ENCODE peak calls at places on chromosomes 12 and 14, in seven cellular contexts. One of them, this sample, is unnamed.

GRCh38 chr14:77041837-77042557 is 13.5 kb upstream of the IRF2BPL start:
- DNase-seq in breast epithelium: no peak
- DNase-seq in A549: no peak
- DNase-seq in Peyer's patch: peak; percentile 66
- DNase-seq in HCT116: no peak
- DNase-seq in pancreas: peak; percentile 63
- DNase-seq in fibroblast of lung: peak; percentile 98
- DNase-seq in this sample: no peak

GRCh38 chr12:18723752-18724151 is 14.1 kb downstream of the PLCZ1 start:
- DNase-seq in pancreas: no peak
- DNase-seq in Peyer's patch: no peak
- DNase-seq in fibroblast of lung: peak; percentile 85
- DNase-seq in breast epithelium: no peak
- DNase-seq in A549: peak; percentile 16
- DNase-seq in HCT116: peak; percentile 73
- DNase-seq in this sample: no peak

GRCh38 chr12:51866762-51867161 is 18.2 kb upstream of the FIGNL2 start:
- DNase-seq in A549: no peak
- DNase-seq in pancreas: no peak
- DNase-seq in Peyer's patch: no peak
- DNase-seq in fibroblast of lung: no peak
- DNase-seq in breast epithelium: no peak
- DNase-seq in HCT116: no peak
- DNase-seq in this sample: peak; percentile 10

GRCh38 chr12:102962532-102962931 is 5.1 kb downstream of the ASCL1 start:
- DNase-seq in breast epithelium: no peak
- DNase-seq in A549: no peak
- DNase-seq in fibroblast of lung: no peak
- DNase-seq in HCT116: no peak
- DNase-seq in Peyer's patch: no peak
- DNase-seq in pancreas: no peak
- DNase-seq in this sample: no peak

GRCh38 chr12:85179680-85180300 is 100.2 kb upstream of the ALX1 start:
- DNase-seq in pancreas: no peak
- DNase-seq in fibroblast of lung: peak; percentile 62
- DNase-seq in Peyer's patch: no peak
- DNase-seq in breast epithelium: no peak
- DNase-seq in A549: no peak
- DNase-seq in HCT116: no peak
- DNase-seq in this sample: no peak

GRCh38 chr12:54018608-54018984 is 9.6 kb upstream of the HOXC6 start:
- DNase-seq in pancreas: no peak
- DNase-seq in A549: peak; percentile 39
- DNase-seq in Peyer's patch: no peak
- DNase-seq in HCT116: no peak
- DNase-seq in fibroblast of lung: no peak
- DNase-seq in breast epithelium: no peak
- DNase-seq in this sample: no peak

GRCh38 chr14:21107360-21107781 is 6.5 kb downstream of the TMEM253 start:
- DNase-seq in Peyer's patch: no peak
- DNase-seq in pancreas: no peak
- DNase-seq in A549: no peak
- DNase-seq in HCT116: peak; percentile 51
- DNase-seq in fibroblast of lung: peak; percentile 46
- DNase-seq in breast epithelium: no peak
- DNase-seq in this sample: no peak

GRCh38 chr14:41476526-41476925 is 130.2 kb upstream of the LRFN5 start:
- DNase-seq in A549: no peak
- DNase-seq in pancreas: no peak
- DNase-seq in fibroblast of lung: peak; percentile 15
- DNase-seq in breast epithelium: no peak
- DNase-seq in Peyer's patch: no peak
- DNase-seq in HCT116: no peak
- DNase-seq in this sample: no peak

GRCh38 chr12:117966511-117966910 is 2.3 kb downstream of the KSR2 start:
- DNase-seq in HCT116: no peak
- DNase-seq in A549: no peak
- DNase-seq in fibroblast of lung: no peak
- DNase-seq in Peyer's patch: no peak
- DNase-seq in breast epithelium: no peak
- DNase-seq in pancreas: no peak
- DNase-seq in this sample: no peak

GRCh38 chr14:30558362-30558674 is 640 bp upstream of the G2E3 start:
- DNase-seq in pancreas: no peak
- DNase-seq in HCT116: no peak
- DNase-seq in A549: no peak
- DNase-seq in fibroblast of lung: no peak
- DNase-seq in Peyer's patch: no peak
- DNase-seq in breast epithelium: no peak
- DNase-seq in this sample: no peak

GRCh38 chr12:68364893-68365725 is 32.9 kb upstream of the MDM1 start:
- DNase-seq in fibroblast of lung: peak; percentile 99
- DNase-seq in pancreas: peak; percentile 84
- DNase-seq in Peyer's patch: peak; percentile 95
- DNase-seq in breast epithelium: peak; percentile 81
- DNase-seq in A549: peak; percentile 96
- DNase-seq in HCT116: peak; percentile 57
- DNase-seq in this sample: peak; percentile 97

GRCh38 chr12:484096-484495 is 24.4 kb downstream of the B4GALNT3 start:
- DNase-seq in fibroblast of lung: no peak
- DNase-seq in HCT116: no peak
- DNase-seq in A549: no peak
- DNase-seq in breast epithelium: no peak
- DNase-seq in pancreas: no peak
- DNase-seq in Peyer's patch: no peak
- DNase-seq in this sample: no peak

GRCh38 chr12:2642176-2642892 is 152.4 kb upstream of the FKBP4 start:
- DNase-seq in HCT116: no peak
- DNase-seq in fibroblast of lung: no peak
- DNase-seq in pancreas: no peak
- DNase-seq in Peyer's patch: peak; percentile 26
- DNase-seq in A549: no peak
- DNase-seq in breast epithelium: peak; percentile 2
- DNase-seq in this sample: no peak

GRCh38 chr12:31226639-31227038 is 99.3 kb downstream of the SINHCAF start:
- DNase-seq in Peyer's patch: no peak
- DNase-seq in A549: no peak
- DNase-seq in HCT116: no peak
- DNase-seq in fibroblast of lung: no peak
- DNase-seq in pancreas: no peak
- DNase-seq in breast epithelium: no peak
- DNase-seq in this sample: peak; percentile 40

GRCh38 chr12:67981236-67982164 is 7.7 kb upstream of the IFNG-AS1 start:
- DNase-seq in A549: peak; percentile 7
- DNase-seq in HCT116: peak; percentile 81
- DNase-seq in pancreas: no peak
- DNase-seq in Peyer's patch: no peak
- DNase-seq in breast epithelium: no peak
- DNase-seq in fibroblast of lung: peak; percentile 96
- DNase-seq in this sample: no peak

GRCh38 chr12:113003631-113004030 is 25.3 kb downstream of the OAS2 start:
- DNase-seq in Peyer's patch: peak; percentile 21
- DNase-seq in pancreas: no peak
- DNase-seq in breast epithelium: no peak
- DNase-seq in HCT116: no peak
- DNase-seq in fibroblast of lung: no peak
- DNase-seq in A549: no peak
- DNase-seq in this sample: no peak

GRCh38 chr14:68616255-68616902 is 176.5 kb downstream of the ZFP36L1 start:
- DNase-seq in HCT116: peak; percentile 37
- DNase-seq in pancreas: no peak
- DNase-seq in A549: no peak
- DNase-seq in fibroblast of lung: peak; percentile 40
- DNase-seq in Peyer's patch: no peak
- DNase-seq in breast epithelium: no peak
- DNase-seq in this sample: no peak

GRCh38 chr12:56158926-56159461 is 835 bp downstream of the MYL6 start:
- DNase-seq in Peyer's patch: peak; percentile 89
- DNase-seq in breast epithelium: peak; percentile 81
- DNase-seq in HCT116: no peak
- DNase-seq in A549: peak; percentile 50
- DNase-seq in pancreas: peak; percentile 71
- DNase-seq in fibroblast of lung: peak; percentile 73
- DNase-seq in this sample: peak; percentile 93

GRCh38 chr12:68560823-68561422 is 49.8 kb upstream of the RAP1B start:
- DNase-seq in pancreas: no peak
- DNase-seq in breast epithelium: no peak
- DNase-seq in HCT116: no peak
- DNase-seq in fibroblast of lung: no peak
- DNase-seq in A549: no peak
- DNase-seq in Peyer's patch: no peak
- DNase-seq in this sample: no peak

GRCh38 chr14:49769171-49769570 is 1.2 kb downstream of the KLHDC2 start:
- DNase-seq in HCT116: no peak
- DNase-seq in fibroblast of lung: peak; percentile 74
- DNase-seq in breast epithelium: no peak
- DNase-seq in Peyer's patch: no peak
- DNase-seq in pancreas: no peak
- DNase-seq in A549: no peak
- DNase-seq in this sample: no peak

GRCh38 chr14:49769581-49770211 is 1.7 kb downstream of the KLHDC2 start:
- DNase-seq in fibroblast of lung: no peak
- DNase-seq in A549: no peak
- DNase-seq in pancreas: no peak
- DNase-seq in HCT116: no peak
- DNase-seq in Peyer's patch: no peak
- DNase-seq in breast epithelium: no peak
- DNase-seq in this sample: peak; percentile 55

GRCh38 chr14:49767473-49768300 is at the start of gene KLHDC2:
- DNase-seq in pancreas: peak; percentile 93
- DNase-seq in breast epithelium: peak; percentile 87
- DNase-seq in HCT116: peak; percentile 59
- DNase-seq in Peyer's patch: peak; percentile 95
- DNase-seq in fibroblast of lung: peak; percentile 91
- DNase-seq in A549: peak; percentile 65
- DNase-seq in this sample: peak; percentile 95

GRCh38 chr14:49768301-49769121 is 558 bp downstream of the KLHDC2 start:
- DNase-seq in fibroblast of lung: peak; percentile 77
- DNase-seq in A549: peak; percentile 13
- DNase-seq in pancreas: peak; percentile 71
- DNase-seq in breast epithelium: peak; percentile 57
- DNase-seq in HCT116: peak; percentile 18
- DNase-seq in Peyer's patch: peak; percentile 88
- DNase-seq in this sample: peak; percentile 73

GRCh38 chr14:49770212-49770817 is 2.4 kb downstream of the KLHDC2 start:
- DNase-seq in Peyer's patch: peak; percentile 74
- DNase-seq in A549: no peak
- DNase-seq in HCT116: no peak
- DNase-seq in fibroblast of lung: peak; percentile 55
- DNase-seq in breast epithelium: no peak
- DNase-seq in pancreas: no peak
- DNase-seq in this sample: no peak
- H3K27ac ChIP-seq in Peyer's patch: peak overlapping the region; percentile 98
- H3K27ac ChIP-seq in A549: peak overlapping the region; percentile 94
- H3K27ac ChIP-seq in HCT116: no peak overlapping the region
- H3K27ac ChIP-seq in fibroblast of lung: no peak overlapping the region
- H3K27ac ChIP-seq in breast epithelium: peak overlapping the region; percentile 78
- H3K27ac ChIP-seq in pancreas: peak overlapping the region; percentile 84
- H3K27ac ChIP-seq in this sample: peak overlapping the region; percentile 97

GRCh38 chr14:95509512-95509911 is 6.9 kb downstream of the SYNE3 start:
- DNase-seq in fibroblast of lung: no peak
- DNase-seq in pancreas: no peak
- DNase-seq in A549: no peak
- DNase-seq in breast epithelium: no peak
- DNase-seq in HCT116: no peak
- DNase-seq in Peyer's patch: peak; percentile 27
- DNase-seq in this sample: no peak
- TF ChIP-seq CTCF in fibroblast of lung: no peak
- TF ChIP-seq CTCF in pancreas: no peak
- TF ChIP-seq CTCF in A549: no peak
- TF ChIP-seq CTCF in breast epithelium: no peak
- TF ChIP-seq CTCF in HCT116: no peak
- TF ChIP-seq CTCF in Peyer's patch: no peak
- TF ChIP-seq CTCF in this sample: no peak

GRCh38 chr14:88044782-88045446 is 40.0 kb downstream of the GPR65 start:
- DNase-seq in pancreas: no peak
- DNase-seq in Peyer's patch: no peak
- DNase-seq in HCT116: no peak
- DNase-seq in A549: no peak
- DNase-seq in fibroblast of lung: no peak
- DNase-seq in breast epithelium: no peak
- DNase-seq in this sample: no peak
- H3K4me1 ChIP-seq in pancreas: peaks cover 5% of the 10 kb centered on the region
- H3K4me1 ChIP-seq in Peyer's patch: no peaks in the 10 kb centered on the region
- H3K4me1 ChIP-seq in HCT116: no peaks in the 10 kb centered on the region
- H3K4me1 ChIP-seq in A549: peaks cover 23% of the 10 kb centered on the region
- H3K4me1 ChIP-seq in fibroblast of lung: no peaks in the 10 kb centered on the region
- H3K4me1 ChIP-seq in breast epithelium: no peaks in the 10 kb centered on the region
- H3K4me1 ChIP-seq in this sample: peaks cover 5% of the 10 kb centered on the region

GRCh38 chr14:52268191-52269061 is 928 bp downstream of the PTGDR start:
- DNase-seq in HCT116: no peak
- DNase-seq in Peyer's patch: no peak
- DNase-seq in pancreas: no peak
- DNase-seq in A549: no peak
- DNase-seq in fibroblast of lung: peak; percentile 35
- DNase-seq in breast epithelium: no peak
- DNase-seq in this sample: no peak

GRCh38 chr14:52266782-52267181 is 716 bp upstream of the PTGDR start:
- DNase-seq in breast epithelium: no peak
- DNase-seq in fibroblast of lung: peak; percentile 47
- DNase-seq in pancreas: no peak
- DNase-seq in A549: no peak
- DNase-seq in HCT116: no peak
- DNase-seq in Peyer's patch: no peak
- DNase-seq in this sample: no peak

GRCh38 chr14:52266179-52266578 is 1.3 kb upstream of the PTGDR start:
- DNase-seq in pancreas: no peak
- DNase-seq in Peyer's patch: no peak
- DNase-seq in breast epithelium: no peak
- DNase-seq in A549: no peak
- DNase-seq in HCT116: no peak
- DNase-seq in fibroblast of lung: peak; percentile 66
- DNase-seq in this sample: no peak

GRCh38 chr14:52269100-52269499 is 1.6 kb downstream of the PTGDR start:
- DNase-seq in breast epithelium: no peak
- DNase-seq in HCT116: no peak
- DNase-seq in pancreas: no peak
- DNase-seq in fibroblast of lung: no peak
- DNase-seq in Peyer's patch: no peak
- DNase-seq in A549: no peak
- DNase-seq in this sample: no peak

DNA sequence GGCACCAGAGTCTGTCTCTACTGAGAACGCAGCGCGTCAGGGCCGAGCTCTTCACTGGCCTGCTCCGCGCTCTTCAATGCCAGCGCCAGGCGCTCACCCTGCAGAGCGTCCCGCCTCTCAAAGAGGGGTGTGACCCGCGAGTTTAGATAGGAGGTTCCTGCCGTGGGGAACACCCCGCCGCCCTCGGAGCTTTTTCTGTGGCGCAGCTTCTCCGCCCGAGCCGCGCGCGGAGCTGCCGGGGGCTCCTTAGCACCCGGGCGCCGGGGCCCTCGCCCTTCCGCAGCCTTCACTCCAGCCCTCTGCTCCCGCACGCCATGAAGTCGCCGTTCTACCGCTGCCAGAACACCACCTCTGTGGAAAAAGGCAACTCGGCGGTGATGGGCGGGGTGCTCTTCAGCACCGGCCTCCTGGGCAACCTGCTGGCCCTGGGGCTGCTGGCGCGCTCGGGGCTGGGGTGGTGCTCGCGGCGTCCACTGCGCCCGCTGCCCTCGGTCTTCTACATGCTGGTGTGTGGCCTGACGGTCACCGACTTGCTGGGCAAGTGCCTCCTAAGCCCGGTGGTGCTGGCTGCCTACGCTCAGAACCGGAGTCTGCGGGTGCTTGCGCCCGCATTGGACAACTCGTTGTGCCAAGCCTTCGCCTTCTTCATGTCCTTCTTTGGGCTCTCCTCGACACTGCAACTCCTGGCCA is at the start of gene PTGDR:
- DNase-seq in A549: no peak
- DNase-seq in HCT116: no peak
- DNase-seq in Peyer's patch: peak; percentile 67
- DNase-seq in fibroblast of lung: peak; percentile 24
- DNase-seq in breast epithelium: no peak
- DNase-seq in pancreas: no peak
- DNase-seq in this sample: peak; percentile 51
- H3K27ac ChIP-seq in A549: no peak within 1 kb of the TSS
- H3K27ac ChIP-seq in HCT116: no peak within 1 kb of the TSS
- H3K27ac ChIP-seq in Peyer's patch: no peak within 1 kb of the TSS
- H3K27ac ChIP-seq in fibroblast of lung: no peak within 1 kb of the TSS
- H3K27ac ChIP-seq in breast epithelium: peak within 1 kb of the TSS; percentile 43
- H3K27ac ChIP-seq in pancreas: no peak within 1 kb of the TSS
- H3K27ac ChIP-seq in this sample: peak within 1 kb of the TSS; percentile 53

This sample was measured in lower lobe of right lung.